ENCODE peak calls at places on chromosome 19, in five cellular contexts. Q is Calu3, E is cardiac fibroblast, B is natural killer cell, U is tibial nerve. I is an unnamed sample.

GRCh38 chr19:49957262-49957915 is 3.6 kb downstream of the SIGLEC11 start:
- DNase-seq in Q (no peak), E (no peak), B (no peak), U (no peak), I (no peak)

GRCh38 chr19:28864577-28865042 is 348.3 kb downstream of the UQCRFS1 start:
- DNase-seq in Q (no peak), E (peak), B (no peak), U (no peak), I (no peak)

GRCh38 chr19:32875428-32875827 is 5.9 kb upstream of the SLC7A9 start:
- DNase-seq in Q (no peak), E (no peak), B (no peak), U (no peak), I (no peak)

GRCh38 chr19:38209671-38210457 is 14.2 kb downstream of the DPF1 start:
- DNase-seq in Q (no peak), E (peak), B (no peak), U (peak), I (no peak)

GRCh38 chr19:41554902-41555301 is 21.1 kb upstream of the CEACAM21 start:
- DNase-seq in Q (no peak), E (no peak), B (no peak), U (no peak), I (no peak)

GRCh38 chr19:2810141-2811091 is 9.3 kb upstream of the ZNF554 start:
- DNase-seq in Q (no peak), E (no peak), B (no peak), U (no peak), I (no peak)

GRCh38 chr19:10876459-10877240 is 5.3 kb downstream of the CARM1 start:
- DNase-seq in Q (no peak), E (no peak), B (no peak), U (no peak), I (no peak)

GRCh38 chr19:56294557-56294956 is 20.1 kb downstream of the ZSCAN5A start:
- DNase-seq in Q (no peak), E (peak), B (no peak), U (no peak), I (peak)

GRCh38 chr19:55116232-55117062 is 990 bp downstream of the PPP1R12C start:
- DNase-seq in Q (peak), E (peak), B (peak), U (peak), I (peak)

GRCh38 chr19:52923782-52924593 is 760 bp upstream of the ZNF888 start:
- DNase-seq in Q (peak), E (peak), B (no peak), U (peak), I (peak)

DNA sequence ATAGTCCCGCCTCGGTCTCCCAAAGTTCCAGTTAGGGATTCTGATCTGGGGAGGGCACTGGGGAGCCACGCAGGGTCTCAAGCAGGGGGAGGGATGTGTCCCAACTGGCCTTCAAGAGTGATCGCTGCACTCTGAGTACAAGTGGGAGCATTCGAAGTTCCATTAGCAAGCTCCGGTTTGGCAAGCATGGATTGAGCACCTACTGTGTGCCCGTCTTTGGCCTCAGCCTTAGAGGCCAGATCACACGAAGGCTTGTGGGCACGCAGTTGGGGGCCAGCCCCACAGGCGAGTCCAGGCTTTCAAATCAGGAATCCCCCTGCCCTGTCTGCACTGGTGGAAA is 32.1 kb upstream of the TCF3 start:
- DNase-seq in Q (no peak), E (no peak), B (no peak), U (no peak), I (no peak)
- TF ChIP-seq CTCF in Q (no peak), E (no peak), B (no peak), U (no peak), I (no peak)

GRCh38 chr19:45462174-45462573 is 5.6 kb upstream of the FOSB start:
- DNase-seq in Q (no peak), E (no peak), B (no peak), U (no peak), I (no peak)
- TF ChIP-seq CTCF in Q (no peak), E (no peak), B (no peak), U (no peak), I (no peak)

GRCh38 chr19:17215125-17215971 is at the start of gene USE1:
- DNase-seq in Q (peak), E (peak), B (peak), U (peak), I (peak)
- TF ChIP-seq CTCF in Q (no peak), E (no peak), B (no peak), U (no peak), I (no peak)

DNA sequence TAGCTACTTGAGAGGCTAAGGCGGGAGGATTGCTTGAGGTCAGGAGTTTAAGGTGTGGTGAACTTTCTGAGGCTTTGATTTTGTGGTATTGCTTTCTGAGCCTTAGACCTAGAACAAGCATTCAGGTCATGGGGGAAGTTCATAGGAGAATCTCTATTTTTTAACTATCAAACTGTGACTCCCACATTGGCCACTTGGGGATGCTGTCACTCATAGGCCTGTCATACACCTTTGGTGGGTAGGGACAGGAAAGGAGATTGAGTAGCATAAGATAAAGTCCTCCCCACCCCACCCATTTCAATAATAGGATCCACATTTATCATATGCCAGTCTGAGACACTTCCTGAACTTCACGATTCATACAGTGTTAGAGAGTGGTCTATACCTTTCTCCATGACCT is 41.9 kb upstream of the PSG2 start:
- DNase-seq in Q (no peak), E (no peak), B (no peak), U (no peak), I (peak)
- TF ChIP-seq CTCF in Q (no peak), E (peak), B (no peak), U (no peak), I (peak)

GRCh38 chr19:17775245-17775927 is 19.6 kb upstream of the B3GNT3 start:
- DNase-seq in Q (peak), E (peak), B (peak), U (peak), I (peak)
- TF ChIP-seq CTCF in Q (peak), E (peak), B (no peak), U (peak), I (peak)

GRCh38 chr19:18487576-18488402 is 34.1 kb downstream of the ELL start:
- DNase-seq in Q (no peak), E (no peak), B (no peak), U (no peak), I (no peak)
- TF ChIP-seq CTCF in Q (no peak), E (no peak), B (no peak), U (no peak), I (no peak)

DNA sequence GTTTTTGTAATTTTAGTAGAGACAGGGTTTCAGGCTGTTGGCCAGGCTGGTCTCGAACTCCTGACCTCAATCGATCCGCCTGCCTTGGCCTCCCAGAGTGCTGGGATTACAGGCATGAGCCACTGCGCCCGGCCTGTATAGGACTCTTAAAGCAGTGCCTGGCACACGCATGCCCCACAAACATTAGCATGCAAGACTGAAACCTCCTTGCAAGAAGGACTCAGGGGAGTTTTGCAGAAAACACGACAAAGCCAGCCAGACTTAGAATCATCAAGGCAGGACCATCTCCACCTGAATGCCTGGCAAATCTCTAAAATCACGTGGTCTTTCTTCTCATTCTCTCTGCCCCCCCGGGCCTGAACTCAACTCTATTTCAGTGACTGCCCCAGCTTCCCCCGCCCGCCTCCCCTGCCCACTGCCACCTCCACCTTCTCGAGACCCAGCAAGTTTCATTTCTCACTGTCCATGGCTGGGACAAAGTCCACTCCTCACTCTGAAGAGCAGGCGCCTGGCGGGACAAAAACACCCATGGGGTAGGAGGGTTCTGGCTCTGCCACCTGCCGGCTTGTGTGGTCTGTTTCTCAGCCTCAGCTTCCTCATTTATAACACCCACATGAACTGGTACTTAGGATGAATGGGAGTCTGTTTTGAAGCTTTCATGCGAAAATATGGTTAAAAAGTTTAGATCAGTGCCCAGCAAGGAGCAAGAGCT is 2.4 kb downstream of the TICAM1 start:
- DNase-seq in Q (peak), E (no peak), B (no peak), U (no peak), I (no peak)
- TF ChIP-seq CTCF in Q (no peak), E (no peak), B (no peak), U (peak), I (no peak)

DNA sequence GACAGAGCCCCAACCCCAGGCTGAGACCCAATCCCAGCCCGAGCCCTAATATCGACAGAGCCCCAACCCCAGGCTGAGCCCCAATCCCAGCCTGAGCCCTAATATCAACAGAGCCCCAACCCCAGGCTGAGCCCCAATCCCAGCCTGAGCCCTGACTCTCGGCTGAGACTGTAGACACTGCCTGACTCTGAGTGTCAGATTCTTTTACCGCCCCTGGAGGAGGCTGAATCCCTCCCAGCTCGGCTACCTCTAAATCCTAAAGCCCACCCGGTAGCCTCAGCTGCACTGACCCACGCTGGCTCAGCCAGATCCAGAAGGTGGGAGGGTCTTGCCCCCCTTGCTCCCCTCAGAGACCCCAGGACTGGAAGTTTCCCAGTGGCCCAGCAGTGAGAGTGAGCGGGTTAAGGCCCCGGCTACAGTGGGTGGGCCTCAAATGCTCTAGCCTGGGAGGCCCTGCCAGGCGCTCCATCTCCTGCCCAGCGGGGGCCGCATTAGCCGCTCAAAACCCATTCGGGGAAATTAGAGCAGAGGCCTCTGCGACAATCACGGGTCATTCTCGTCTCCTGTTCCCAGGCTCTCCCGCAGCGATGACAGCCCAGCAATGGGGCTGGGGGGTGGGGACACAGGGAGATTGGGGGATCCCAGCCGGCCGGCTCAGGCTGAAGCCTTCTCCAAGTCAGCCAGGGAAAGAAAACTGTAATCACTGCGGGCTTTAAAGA is 43.8 kb downstream of the ZNRF4 start:
- DNase-seq in Q (no peak), E (no peak), B (no peak), U (no peak), I (no peak)
- TF ChIP-seq CTCF in Q (no peak), E (no peak), B (no peak), U (no peak), I (no peak)